ENCODE peak calls at places on chromosomes 1 and 21, in nine cellular contexts. V, Y, R, O, I, D, E, N and M are unnamed samples.

GRCh38 chr21:29217818-29218252 is 80.9 kb upstream of the BACH1 start:
- DNase-seq in O (no peak), I (peak; percentile 75), V (no peak), N (peak; percentile 87), D (no peak), Y (no peak), R (peak; percentile 98), E (no peak), M (no peak)

GRCh38 chr1:209198926-209199325 is 384.6 kb upstream of the CAMK1G start:
- DNase-seq in E (no peak), O (no peak), R (no peak), I (no peak), D (no peak), V (no peak), N (no peak), Y (no peak), M (no peak)

GRCh38 chr1:183810172-183810571 is 5.3 kb downstream of the RGL1 start:
- DNase-seq in R (no peak), E (no peak), N (no peak), V (no peak), O (no peak), D (no peak), Y (no peak), I (no peak), M (no peak)

GRCh38 chr1:162548170-162548569 is 13.4 kb upstream of the UAP1 start:
- DNase-seq in N (no peak), D (no peak), V (no peak), I (peak; percentile 81), Y (no peak), O (no peak), R (no peak), E (no peak), M (no peak)

GRCh38 chr21:37710555-37711293 is 205.5 kb downstream of the KCNJ6 start:
- DNase-seq in I (no peak), Y (peak; percentile 64), N (peak; percentile 36), E (no peak), O (no peak), D (no peak), R (peak; percentile 43), V (no peak), M (no peak)

GRCh38 chr1:86069757-86070145 is 86.8 kb downstream of the COL24A1 start:
- DNase-seq in E (no peak), I (no peak), V (no peak), O (no peak), N (no peak), D (no peak), R (no peak), Y (no peak), M (no peak)

GRCh38 chr1:19435181-19435580 is 50.2 kb downstream of the CAPZB start:
- DNase-seq in V (no peak), I (peak; percentile 73), N (no peak), E (peak; percentile 47), O (no peak), R (no peak), D (no peak), Y (no peak), M (no peak)

GRCh38 chr1:205325334-205325884 is 3.9 kb upstream of the NUAK2 start:
- DNase-seq in I (peak; percentile 83), V (no peak), N (peak; percentile 71), R (peak; percentile 93), E (no peak), O (peak; percentile 47), D (peak; percentile 42), Y (no peak), M (peak; percentile 16)

GRCh38 chr1:30986755-30987154 is 78.2 kb upstream of the SDC3 start:
- DNase-seq in I (peak; percentile 56), R (no peak), N (no peak), D (no peak), V (no peak), Y (no peak), E (no peak), O (no peak), M (no peak)

GRCh38 chr1:110102081-110102480 is 10.2 kb upstream of the UBL4B start:
- DNase-seq in Y (peak; percentile 16), E (no peak), V (no peak), N (no peak), O (no peak), D (no peak), R (no peak), I (no peak), M (no peak)

GRCh38 chr1:243667591-243667990 is 182.5 kb downstream of the AKT3 start:
- DNase-seq in D (no peak), E (no peak), N (no peak), R (no peak), O (no peak), Y (no peak), V (no peak), I (no peak), M (no peak)

GRCh38 chr1:21913763-21914162 is 23.3 kb downstream of the HSPG2 start:
- DNase-seq in Y (no peak), E (no peak), R (no peak), O (no peak), N (no peak), V (no peak), D (no peak), I (no peak), M (no peak)

GRCh38 chr1:5993553-5994510 is 1.6 kb upstream of the NPHP4 start:
- DNase-seq in O (no peak), R (peak; percentile 25), Y (peak; percentile 64), D (peak; percentile 28), N (no peak), I (no peak), V (no peak), E (peak; percentile 44), M (peak; percentile 21)

GRCh38 chr21:36709030-36709867 is 10.3 kb downstream of the SIM2 start:
- DNase-seq in D (no peak), R (no peak), I (no peak), O (no peak), Y (no peak), E (no peak), V (no peak), N (no peak), M (no peak)

GRCh38 chr1:85692730-85693314 is 15.4 kb downstream of the ZNHIT6 start:
- DNase-seq in Y (no peak), R (peak; percentile 72), D (no peak), O (no peak), E (no peak), N (peak; percentile 33), I (peak; percentile 52), V (no peak), M (no peak)

GRCh38 chr1:198763298-198763714 is 124.5 kb downstream of the PTPRC start:
- DNase-seq in D (no peak), N (no peak), V (no peak), Y (no peak), I (no peak), O (no peak), E (no peak), R (peak; percentile 59), M (no peak)